ENCODE peak calls at places on chromosomes 5 and 9, in seven cellular contexts. Y is left cardiac atrium, P is psoas muscle, A is pulmonary artery endothelial cell, Q is BE2C, X is pancreas, N is astrocyte. S is an unnamed sample.

GRCh38 chr9:134789168-134789567 is 91.4 kb upstream of the FCN2 start:
- DNase-seq in Y (peak), P (no peak), A (no peak), Q (no peak), X (no peak), N (no peak), S (no peak)

GRCh38 chr5:135551593-135552447 is 16.1 kb upstream of the NEUROG1 start:
- DNase-seq in Y (peak), P (peak), A (peak), Q (peak), X (peak), N (peak), S (peak)

GRCh38 chr5:131979816-131980215 is 31.6 kb downstream of the ACSL6 start:
- DNase-seq in Y (no peak), P (no peak), A (no peak), Q (no peak), X (no peak), N (no peak), S (no peak)

GRCh38 chr5:155943516-155944407 is 383.2 kb upstream of the SGCD start:
- DNase-seq in Y (peak), P (peak), A (no peak), Q (peak), X (peak), N (peak), S (peak)

GRCh38 chr5:170913573-170913972 is 51.8 kb downstream of the RANBP17 start:
- DNase-seq in Y (no peak), P (no peak), A (no peak), Q (no peak), X (no peak), N (no peak), S (no peak)

GRCh38 chr5:179256229-179257189 is 88.8 kb downstream of the ADAMTS2 start:
- DNase-seq in Y (no peak), P (no peak), A (no peak), Q (no peak), X (no peak), N (no peak), S (no peak)

GRCh38 chr5:176573564-176574296 is 24.6 kb downstream of the CDHR2 start:
- DNase-seq in Y (peak), P (peak), A (no peak), Q (peak), X (peak), N (no peak), S (peak)

GRCh38 chr5:61207884-61208283 is 45.6 kb upstream of the SMIM15 start:
- DNase-seq in Y (no peak), P (no peak), A (no peak), Q (no peak), X (no peak), N (no peak), S (no peak)

GRCh38 chr9:93288891-93289883 is 105.2 kb downstream of the WNK2 start:
- DNase-seq in Y (no peak), P (no peak), A (no peak), Q (no peak), X (no peak), N (peak), S (no peak)

GRCh38 chr5:115190388-115190787 is 20.7 kb upstream of the TRIM36 start:
- DNase-seq in Y (no peak), P (no peak), A (no peak), Q (no peak), X (no peak), N (no peak), S (peak)

GRCh38 chr9:74281674-74282073 is 215.5 kb upstream of the RORB start:
- DNase-seq in Y (no peak), P (no peak), A (no peak), Q (no peak), X (no peak), N (no peak), S (no peak)

GRCh38 chr9:95570150-95570549 is 53.4 kb upstream of the PTCH1 start:
- DNase-seq in Y (no peak), P (no peak), A (no peak), Q (no peak), X (no peak), N (peak), S (no peak)

GRCh38 chr9:32378496-32378895 is 5.9 kb upstream of the ACO1 start:
- DNase-seq in Y (no peak), P (no peak), A (no peak), Q (peak), X (peak), N (peak), S (peak)

GRCh38 chr9:82020341-82020740 is 31.8 kb downstream of the SPATA31D1 start:
- DNase-seq in Y (no peak), P (no peak), A (no peak), Q (no peak), X (no peak), N (no peak), S (no peak)

GRCh38 chr9:132534832-132535231 is 47.6 kb upstream of the BARHL1 start:
- DNase-seq in Y (no peak), P (no peak), A (no peak), Q (no peak), X (no peak), N (no peak), S (no peak)

GRCh38 chr9:34551751-34552605 is 29.2 kb upstream of the ENHO start:
- DNase-seq in Y (peak), P (no peak), A (no peak), Q (no peak), X (no peak), N (no peak), S (no peak)

GRCh38 chr9:107894572-107895261 is 405.1 kb upstream of the KLF4 start:
- DNase-seq in Y (no peak), P (no peak), A (no peak), Q (peak), X (no peak), N (no peak), S (no peak)

GRCh38 chr9:107172160-107172978 is 110.7 kb upstream of the RAD23B start:
- DNase-seq in Y (peak), P (peak), A (peak), Q (peak), X (peak), N (peak), S (peak)

GRCh38 chr5:137342764-137343163 is 156.4 kb downstream of the SPOCK1 start:
- DNase-seq in Y (no peak), P (no peak), A (no peak), Q (no peak), X (no peak), N (peak), S (no peak)

GRCh38 chr5:7397005-7397546 is 1.1 kb downstream of the ADCY2 start:
- DNase-seq in Y (no peak), P (no peak), A (no peak), Q (no peak), X (no peak), N (peak), S (peak)

GRCh38 chr9:109912082-109912581 is 132.1 kb downstream of the PALM2AKAP2 start:
- DNase-seq in Y (no peak), P (no peak), A (peak), Q (no peak), X (no peak), N (peak), S (no peak)

GRCh38 chr5:180799902-180800801 is 2.5 kb downstream of the MGAT1 start:
- DNase-seq in Y (no peak), P (no peak), A (no peak), Q (no peak), X (no peak), N (peak), S (peak)

GRCh38 chr5:27491047-27491446 is 452.7 kb upstream of the CDH9 start:
- DNase-seq in Y (no peak), P (no peak), A (no peak), Q (no peak), X (no peak), N (no peak), S (no peak)

GRCh38 chr9:129411501-129412175 is 209.3 kb downstream of the C9orf50 start:
- DNase-seq in Y (peak), P (peak), A (no peak), Q (no peak), X (no peak), N (no peak), S (no peak)

GRCh38 chr9:840343-840742 is 1.2 kb upstream of the DMRT1 start:
- DNase-seq in Y (no peak), P (no peak), A (no peak), Q (no peak), X (no peak), N (no peak), S (no peak)

GRCh38 chr5:132500244-132500930 is 9.8 kb upstream of the IRF1 start:
- DNase-seq in Y (no peak), P (no peak), A (no peak), Q (no peak), X (peak), N (no peak), S (no peak)

GRCh38 chr9:22913518-22913917 is 466.9 kb downstream of the DMRTA1 start:
- DNase-seq in Y (no peak), P (no peak), A (no peak), Q (no peak), X (no peak), N (no peak), S (no peak)

GRCh38 chr5:170572453-170572852 is 68.6 kb downstream of the KCNIP1 start:
- DNase-seq in Y (no peak), P (no peak), A (peak), Q (no peak), X (peak), N (peak), S (no peak)

GRCh38 chr9:89502038-89502601 is 4.2 kb upstream of the SEMA4D start:
- DNase-seq in Y (no peak), P (no peak), A (no peak), Q (no peak), X (no peak), N (no peak), S (no peak)

GRCh38 chr5:1555011-1555807 is 31.4 kb upstream of the LPCAT1 start:
- DNase-seq in Y (no peak), P (no peak), A (no peak), Q (no peak), X (peak), N (peak), S (peak)

GRCh38 chr5:62506659-62507460 is 71.8 kb upstream of the LRRC70 start:
- DNase-seq in Y (no peak), P (no peak), A (no peak), Q (no peak), X (no peak), N (no peak), S (no peak)

GRCh38 chr5:30106596-30106995 is 1086.9 kb upstream of the CDH6 start:
- DNase-seq in Y (no peak), P (no peak), A (no peak), Q (no peak), X (no peak), N (no peak), S (no peak)